ENCODE peak calls at places on chromosomes 7 and 10, in seven cellular contexts. X, K, O, T, D, M and F are unnamed samples.

GRCh38 chr10:3856593-3856992 is 71.6 kb upstream of the KLF6 start:
- DNase-seq in O (no peak), D (no peak), K (no peak), M (no peak), X (no peak), T (no peak), F (no peak)

GRCh38 chr7:20064181-20064970 is 152.8 kb downstream of the MACC1 start:
- DNase-seq in O (no peak), T (no peak), M (no peak), K (no peak), X (peak; percentile 38), D (peak; percentile 66), F (no peak)

GRCh38 chr7:30206942-30207341 is 72.2 kb downstream of the MTURN start:
- DNase-seq in T (no peak), K (no peak), D (no peak), O (no peak), M (no peak), X (no peak), F (no peak)

GRCh38 chr7:139115104-139115503 is 5.6 kb upstream of the ZC3HAV1 start:
- DNase-seq in D (no peak), O (no peak), K (no peak), T (no peak), X (no peak), M (no peak), F (no peak)

GRCh38 chr7:69656890-69657289 is 58.6 kb downstream of the AUTS2 start:
- DNase-seq in X (peak; percentile 47), K (no peak), M (no peak), D (peak; percentile 70), T (no peak), O (no peak), F (no peak)

GRCh38 chr10:78749898-78750297 is 318.9 kb upstream of the ZMIZ1 start:
- DNase-seq in O (no peak), M (no peak), X (no peak), K (no peak), D (no peak), T (no peak), F (no peak)

GRCh38 chr10:102785818-102786217 is 42.1 kb downstream of the WBP1L start:
- DNase-seq in X (no peak), D (no peak), M (no peak), T (no peak), K (no peak), O (no peak), F (no peak)

GRCh38 chr10:124416733-124417132 is 2.0 kb downstream of the OAT start:
- DNase-seq in X (no peak), O (peak; percentile 83), K (no peak), M (no peak), T (no peak), D (peak; percentile 75), F (no peak)

GRCh38 chr10:23171232-23171876 is 20.8 kb upstream of the PTF1A start:
- DNase-seq in X (peak; percentile 85), T (no peak), M (peak; percentile 75), K (no peak), D (peak; percentile 68), O (peak; percentile 35), F (no peak)

GRCh38 chr10:75984067-75984466 is 552.6 kb downstream of the LRMDA start:
- DNase-seq in M (no peak), D (no peak), O (no peak), X (no peak), T (no peak), K (no peak), F (no peak)

GRCh38 chr10:112653215-112653614 is 206.2 kb downstream of the VTI1A start:
- DNase-seq in D (no peak), T (no peak), M (no peak), K (no peak), X (no peak), O (no peak), F (no peak)

GRCh38 chr10:99560277-99561126 is 27.8 kb downstream of the NKX2-3 start:
- DNase-seq in O (peak; percentile 60), M (peak; percentile 83), T (peak; percentile 58), K (peak; percentile 61), X (peak; percentile 88), D (peak; percentile 68), F (peak; percentile 12)

GRCh38 chr7:95246935-95247370 is 77.4 kb downstream of the PON1 start:
- DNase-seq in X (peak; percentile 88), K (peak; percentile 54), M (peak; percentile 86), D (peak; percentile 81), O (peak; percentile 73), T (peak; percentile 51), F (peak; percentile 75)

GRCh38 chr7:124700655-124701054 is 64.9 kb downstream of the GPR37 start:
- DNase-seq in T (no peak), M (no peak), O (no peak), K (no peak), X (no peak), D (no peak), F (no peak)

GRCh38 chr10:60363187-60363586 is 26.5 kb downstream of the ANK3 start:
- DNase-seq in D (peak; percentile 20), T (no peak), K (no peak), X (no peak), O (no peak), M (no peak), F (no peak)

GRCh38 chr7:127320974-127321373 is 68.2 kb upstream of the GRM8 start:
- DNase-seq in D (no peak), M (no peak), K (no peak), X (no peak), O (no peak), T (no peak), F (no peak)

GRCh38 chr7:127322832-127323231 is 69.7 kb downstream of the ZNF800 start:
- DNase-seq in T (no peak), X (peak; percentile 8), O (no peak), K (no peak), M (no peak), D (no peak), F (no peak)

GRCh38 chr7:127317447-127317961 is 64.8 kb upstream of the GRM8 start:
- DNase-seq in M (no peak), D (peak; percentile 54), X (no peak), K (no peak), O (no peak), T (no peak), F (no peak)

DNA sequence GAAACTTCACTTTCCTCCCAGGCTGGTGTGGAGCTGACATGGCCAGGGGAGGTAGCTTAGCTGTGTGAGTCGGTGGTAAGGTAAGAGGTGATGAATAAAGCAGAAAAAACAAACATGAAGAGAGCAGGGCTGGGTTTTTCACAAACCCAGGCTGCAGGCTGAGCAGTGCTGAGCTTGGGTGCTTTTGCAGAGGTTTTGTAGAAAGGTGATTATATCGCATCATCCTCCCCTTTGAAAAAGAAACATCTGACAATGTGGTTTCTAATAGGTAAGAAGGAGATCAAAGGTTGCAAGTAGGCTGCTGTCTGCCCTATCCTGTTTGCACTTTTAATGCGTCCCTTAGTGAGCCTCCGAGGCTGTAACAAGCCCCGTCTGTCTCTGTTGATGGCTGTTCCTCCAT is 69.6 kb upstream of the GRM8 start:
- DNase-seq in T (no peak), M (no peak), X (no peak), O (no peak), K (no peak), D (no peak), F (no peak)
- H3K4me3 ChIP-seq in T (no peak overlapping the region), M (no peak overlapping the region), X (no peak overlapping the region), O (no peak overlapping the region), K (no peak overlapping the region), D (no peak overlapping the region), F (no peak overlapping the region)

DNA sequence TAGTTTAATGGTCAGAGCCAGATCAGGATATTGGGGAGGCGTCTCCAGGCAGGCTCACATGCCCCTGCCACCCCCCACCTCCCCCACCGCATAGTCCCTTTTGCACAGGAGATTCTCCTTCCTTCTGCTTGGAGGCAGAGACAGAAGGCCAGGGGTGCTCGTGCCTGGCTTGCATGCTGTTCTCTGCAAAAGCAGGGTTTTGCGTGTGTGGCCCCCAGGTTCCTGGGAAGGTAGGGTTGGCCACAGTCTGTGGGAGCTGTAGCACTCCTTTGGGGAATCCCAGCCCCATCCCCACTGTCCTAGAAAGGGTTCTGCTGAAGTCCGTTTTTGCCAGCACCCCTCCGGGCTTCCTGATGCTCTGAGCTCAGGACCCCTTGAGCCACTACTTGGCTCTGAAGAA is 1.9 kb upstream of the TCERG1L start:
- DNase-seq in X (no peak), O (no peak), D (no peak), M (no peak), T (no peak), K (no peak), F (no peak)
- TF ChIP-seq EZH2phosphoT487 in X (no peak), O (no peak), D (no peak), M (no peak), T (no peak), K (no peak), F (no peak)

GRCh38 chr7:17932770-17933169 is 7.5 kb downstream of the SNX13 start:
- DNase-seq in O (no peak), K (no peak), M (no peak), D (no peak), X (no peak), T (no peak), F (no peak)

GRCh38 chr7:17931069-17931468 is 9.2 kb downstream of the SNX13 start:
- DNase-seq in O (no peak), K (no peak), T (no peak), M (no peak), X (no peak), D (no peak), F (no peak)

GRCh38 chr7:17928055-17928454 is 12.2 kb downstream of the SNX13 start:
- DNase-seq in D (no peak), X (no peak), M (no peak), K (no peak), O (no peak), T (no peak), F (no peak)

GRCh38 chr7:17929647-17930395 is 10.5 kb downstream of the SNX13 start:
- DNase-seq in K (no peak), T (no peak), D (no peak), O (no peak), X (no peak), M (no peak), F (no peak)

GRCh38 chr7:17930546-17930945 is 9.7 kb downstream of the SNX13 start:
- DNase-seq in K (no peak), D (no peak), M (no peak), X (no peak), O (no peak), T (no peak), F (no peak)
- H3K4me3 ChIP-seq in K (no peak overlapping the region), D (no peak overlapping the region), M (no peak overlapping the region), X (no peak overlapping the region), O (no peak overlapping the region), T (no peak overlapping the region), F (no peak overlapping the region)

GRCh38 chr10:26860026-26860541 is 674 bp downstream of the ABI1 start:
- DNase-seq in D (peak; percentile 83), K (no peak), T (peak; percentile 59), X (peak; percentile 71), M (peak; percentile 76), O (peak; percentile 57), F (peak; percentile 38)
- TF ChIP-seq EZH2phosphoT487 in D (no peak), K (no peak), T (no peak), X (no peak), M (no peak), O (no peak), F (no peak)

GRCh38 chr7:128940494-128941322 is 3.0 kb downstream of the IRF5 start:
- DNase-seq in T (peak; percentile 93), X (no peak), O (no peak), M (no peak), K (no peak), D (no peak), F (peak; percentile 95)
- H3K4me3 ChIP-seq in T (peak overlapping the region; percentile 60), X (no peak overlapping the region), O (no peak overlapping the region), M (no peak overlapping the region), K (no peak overlapping the region), D (no peak overlapping the region), F (peak overlapping the region; percentile 62)